ENCODE peak calls at places on chromosomes 4 and X, in nine cellular contexts. One of them, this sample, is unnamed.

GRCh38 chrX:130024127-130024526 is 41.7 kb downstream of the BCORL1 start:
- DNase-seq in IMR-90: peak
- DNase-seq in thyroid gland: peak
- DNase-seq in ovary: peak
- DNase-seq in lower leg skin: peak
- DNase-seq in body of pancreas: peak
- DNase-seq in K562: peak
- DNase-seq in transverse colon: peak
- DNase-seq in HepG2: no peak
- DNase-seq in this sample: peak

GRCh38 chrX:63747331-63747730 is 37.7 kb downstream of the ARHGEF9 start:
- DNase-seq in body of pancreas: no peak
- DNase-seq in IMR-90: peak
- DNase-seq in K562: no peak
- DNase-seq in HepG2: no peak
- DNase-seq in transverse colon: no peak
- DNase-seq in lower leg skin: no peak
- DNase-seq in thyroid gland: no peak
- DNase-seq in ovary: no peak
- DNase-seq in this sample: no peak

GRCh38 chr4:110514889-110515479 is 39.0 kb downstream of the ENPEP start:
- DNase-seq in lower leg skin: no peak
- DNase-seq in IMR-90: peak
- DNase-seq in ovary: no peak
- DNase-seq in body of pancreas: no peak
- DNase-seq in K562: peak
- DNase-seq in HepG2: peak
- DNase-seq in transverse colon: no peak
- DNase-seq in thyroid gland: no peak
- DNase-seq in this sample: no peak

GRCh38 chr4:38400946-38401345 is 263.1 kb upstream of the KLF3 start:
- DNase-seq in lower leg skin: no peak
- DNase-seq in thyroid gland: peak
- DNase-seq in body of pancreas: no peak
- DNase-seq in K562: no peak
- DNase-seq in HepG2: no peak
- DNase-seq in IMR-90: no peak
- DNase-seq in ovary: no peak
- DNase-seq in transverse colon: no peak
- DNase-seq in this sample: no peak

GRCh38 chrX:28586891-28587635 is at the start of gene IL1RAPL1:
- DNase-seq in lower leg skin: no peak
- DNase-seq in ovary: peak
- DNase-seq in HepG2: no peak
- DNase-seq in IMR-90: peak
- DNase-seq in K562: no peak
- DNase-seq in body of pancreas: peak
- DNase-seq in thyroid gland: no peak
- DNase-seq in transverse colon: no peak
- DNase-seq in this sample: no peak

GRCh38 chr4:80361329-80361900 is 25.9 kb downstream of the CFAP299 start:
- DNase-seq in HepG2: peak
- DNase-seq in thyroid gland: no peak
- DNase-seq in IMR-90: peak
- DNase-seq in ovary: no peak
- DNase-seq in body of pancreas: no peak
- DNase-seq in lower leg skin: no peak
- DNase-seq in transverse colon: no peak
- DNase-seq in K562: peak
- DNase-seq in this sample: no peak

GRCh38 chr4:7132249-7132648 is 60.1 kb upstream of the SORCS2 start:
- DNase-seq in thyroid gland: no peak
- DNase-seq in lower leg skin: no peak
- DNase-seq in transverse colon: no peak
- DNase-seq in ovary: no peak
- DNase-seq in IMR-90: no peak
- DNase-seq in K562: no peak
- DNase-seq in HepG2: no peak
- DNase-seq in body of pancreas: no peak
- DNase-seq in this sample: no peak

GRCh38 chrX:107747596-107748161 is 27.9 kb downstream of the TSC22D3 start:
- DNase-seq in HepG2: no peak
- DNase-seq in IMR-90: peak
- DNase-seq in ovary: peak
- DNase-seq in body of pancreas: no peak
- DNase-seq in K562: no peak
- DNase-seq in transverse colon: peak
- DNase-seq in lower leg skin: peak
- DNase-seq in thyroid gland: peak
- DNase-seq in this sample: no peak

GRCh38 chr4:86338521-86338920 is 21.3 kb downstream of the MAPK10 start:
- DNase-seq in lower leg skin: no peak
- DNase-seq in K562: no peak
- DNase-seq in body of pancreas: no peak
- DNase-seq in thyroid gland: no peak
- DNase-seq in IMR-90: no peak
- DNase-seq in transverse colon: no peak
- DNase-seq in ovary: no peak
- DNase-seq in HepG2: no peak
- DNase-seq in this sample: no peak

GRCh38 chr4:86338989-86339388 is 20.9 kb downstream of the MAPK10 start:
- DNase-seq in lower leg skin: no peak
- DNase-seq in ovary: peak
- DNase-seq in transverse colon: no peak
- DNase-seq in HepG2: no peak
- DNase-seq in body of pancreas: no peak
- DNase-seq in IMR-90: peak
- DNase-seq in K562: no peak
- DNase-seq in thyroid gland: no peak
- DNase-seq in this sample: no peak

GRCh38 chr4:86346320-86346719 is 13.5 kb downstream of the MAPK10 start:
- DNase-seq in transverse colon: no peak
- DNase-seq in body of pancreas: no peak
- DNase-seq in IMR-90: no peak
- DNase-seq in lower leg skin: no peak
- DNase-seq in HepG2: no peak
- DNase-seq in K562: no peak
- DNase-seq in ovary: no peak
- DNase-seq in thyroid gland: no peak
- DNase-seq in this sample: no peak

GRCh38 chr4:86344127-86344526 is 15.7 kb downstream of the MAPK10 start:
- DNase-seq in ovary: no peak
- DNase-seq in HepG2: no peak
- DNase-seq in K562: no peak
- DNase-seq in transverse colon: no peak
- DNase-seq in body of pancreas: no peak
- DNase-seq in thyroid gland: no peak
- DNase-seq in lower leg skin: no peak
- DNase-seq in IMR-90: no peak
- DNase-seq in this sample: no peak
- H3K4me3 ChIP-seq in ovary: no peak
- H3K4me3 ChIP-seq in HepG2: no peak
- H3K4me3 ChIP-seq in K562: no peak
- H3K4me3 ChIP-seq in transverse colon: no peak
- H3K4me3 ChIP-seq in body of pancreas: no peak
- H3K4me3 ChIP-seq in thyroid gland: no peak
- H3K4me3 ChIP-seq in lower leg skin: no peak
- H3K4me3 ChIP-seq in IMR-90: no peak
- H3K4me3 ChIP-seq in this sample: no peak

DNA sequence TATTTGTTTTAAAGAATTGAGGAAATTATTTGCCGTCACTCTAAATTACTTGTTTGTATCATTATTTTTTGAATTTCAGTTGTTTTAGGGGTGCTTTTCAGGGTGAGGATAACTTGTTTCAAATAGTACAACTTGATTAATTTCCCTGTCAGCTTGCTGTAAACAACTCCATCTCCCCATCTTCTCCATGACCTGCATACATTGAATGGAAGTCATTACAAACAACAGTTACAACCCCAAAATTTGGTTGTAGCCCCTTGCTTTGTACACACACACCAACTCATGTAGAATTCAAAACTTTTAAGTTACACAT is 1.4 kb downstream of the MTHFD2L start:
- DNase-seq in thyroid gland: no peak
- DNase-seq in lower leg skin: no peak
- DNase-seq in HepG2: no peak
- DNase-seq in body of pancreas: no peak
- DNase-seq in K562: no peak
- DNase-seq in transverse colon: no peak
- DNase-seq in IMR-90: no peak
- DNase-seq in ovary: no peak
- DNase-seq in this sample: no peak
- TF ChIP-seq POLR2A in thyroid gland: no peak
- TF ChIP-seq POLR2A in lower leg skin: no peak
- TF ChIP-seq POLR2A in HepG2: no peak
- TF ChIP-seq POLR2A in body of pancreas: no peak
- TF ChIP-seq POLR2A in K562: no peak
- TF ChIP-seq POLR2A in transverse colon: no peak
- TF ChIP-seq POLR2A in IMR-90: no peak
- TF ChIP-seq POLR2A in ovary: no peak
- TF ChIP-seq POLR2A in this sample: no peak

GRCh38 chr4:122976111-122976510 is 53.7 kb upstream of the NUDT6 start:
- DNase-seq in thyroid gland: no peak
- DNase-seq in HepG2: peak
- DNase-seq in K562: no peak
- DNase-seq in IMR-90: no peak
- DNase-seq in body of pancreas: no peak
- DNase-seq in transverse colon: no peak
- DNase-seq in lower leg skin: no peak
- DNase-seq in ovary: no peak
- DNase-seq in this sample: no peak

GRCh38 chr4:122978109-122978508 is 55.7 kb upstream of the NUDT6 start:
- DNase-seq in IMR-90: no peak
- DNase-seq in body of pancreas: no peak
- DNase-seq in ovary: no peak
- DNase-seq in thyroid gland: no peak
- DNase-seq in HepG2: no peak
- DNase-seq in transverse colon: no peak
- DNase-seq in lower leg skin: no peak
- DNase-seq in K562: peak
- DNase-seq in this sample: no peak

GRCh38 chr4:122977103-122977502 is 54.7 kb upstream of the NUDT6 start:
- DNase-seq in K562: no peak
- DNase-seq in ovary: no peak
- DNase-seq in thyroid gland: no peak
- DNase-seq in body of pancreas: no peak
- DNase-seq in IMR-90: no peak
- DNase-seq in transverse colon: no peak
- DNase-seq in lower leg skin: no peak
- DNase-seq in HepG2: no peak
- DNase-seq in this sample: peak

GRCh38 chr4:122980860-122981259 is 58.5 kb upstream of the NUDT6 start:
- DNase-seq in lower leg skin: no peak
- DNase-seq in transverse colon: no peak
- DNase-seq in HepG2: no peak
- DNase-seq in K562: no peak
- DNase-seq in body of pancreas: no peak
- DNase-seq in thyroid gland: no peak
- DNase-seq in IMR-90: no peak
- DNase-seq in ovary: no peak
- DNase-seq in this sample: no peak

GRCh38 chr4:122978789-122979188 is 56.4 kb upstream of the NUDT6 start:
- DNase-seq in K562: no peak
- DNase-seq in IMR-90: no peak
- DNase-seq in ovary: no peak
- DNase-seq in body of pancreas: no peak
- DNase-seq in thyroid gland: no peak
- DNase-seq in lower leg skin: no peak
- DNase-seq in transverse colon: no peak
- DNase-seq in HepG2: no peak
- DNase-seq in this sample: no peak
- H3K4me3 ChIP-seq in K562: no peak
- H3K4me3 ChIP-seq in IMR-90: no peak
- H3K4me3 ChIP-seq in ovary: no peak
- H3K4me3 ChIP-seq in body of pancreas: no peak
- H3K4me3 ChIP-seq in thyroid gland: no peak
- H3K4me3 ChIP-seq in lower leg skin: no peak
- H3K4me3 ChIP-seq in transverse colon: no peak
- H3K4me3 ChIP-seq in HepG2: no peak
- H3K4me3 ChIP-seq in this sample: no peak

GRCh38 chrX:1601768-1602085 is 10.3 kb downstream of the AKAP17A start:
- DNase-seq in lower leg skin: no peak
- DNase-seq in ovary: no peak
- DNase-seq in K562: no peak
- DNase-seq in transverse colon: no peak
- DNase-seq in IMR-90: no peak
- DNase-seq in body of pancreas: no peak
- DNase-seq in HepG2: no peak
- DNase-seq in thyroid gland: no peak
- DNase-seq in this sample: peak
- TF ChIP-seq POLR2A in lower leg skin: no peak
- TF ChIP-seq POLR2A in ovary: no peak
- TF ChIP-seq POLR2A in K562: no peak
- TF ChIP-seq POLR2A in transverse colon: no peak
- TF ChIP-seq POLR2A in IMR-90: no peak
- TF ChIP-seq POLR2A in body of pancreas: no peak
- TF ChIP-seq POLR2A in HepG2: no peak
- TF ChIP-seq POLR2A in thyroid gland: no peak
- TF ChIP-seq POLR2A in this sample: no peak

GRCh38 chr4:147526272-147526654 is 45.4 kb downstream of the EDNRA start:
- DNase-seq in IMR-90: no peak
- DNase-seq in transverse colon: no peak
- DNase-seq in HepG2: no peak
- DNase-seq in body of pancreas: no peak
- DNase-seq in thyroid gland: no peak
- DNase-seq in lower leg skin: no peak
- DNase-seq in ovary: no peak
- DNase-seq in K562: no peak
- DNase-seq in this sample: no peak
- H3K4me3 ChIP-seq in IMR-90: no peak
- H3K4me3 ChIP-seq in transverse colon: no peak
- H3K4me3 ChIP-seq in HepG2: no peak
- H3K4me3 ChIP-seq in body of pancreas: no peak
- H3K4me3 ChIP-seq in thyroid gland: no peak
- H3K4me3 ChIP-seq in lower leg skin: no peak
- H3K4me3 ChIP-seq in ovary: no peak
- H3K4me3 ChIP-seq in K562: no peak
- H3K4me3 ChIP-seq in this sample: no peak

GRCh38 chrX:153470411-153471363 is at the start of gene HAUS7:
- DNase-seq in thyroid gland: peak
- DNase-seq in HepG2: peak
- DNase-seq in K562: peak
- DNase-seq in ovary: peak
- DNase-seq in lower leg skin: peak
- DNase-seq in transverse colon: peak
- DNase-seq in IMR-90: peak
- DNase-seq in body of pancreas: peak
- DNase-seq in this sample: peak
- TF ChIP-seq POLR2A in thyroid gland: no peak
- TF ChIP-seq POLR2A in HepG2: peak
- TF ChIP-seq POLR2A in K562: peak
- TF ChIP-seq POLR2A in ovary: peak
- TF ChIP-seq POLR2A in lower leg skin: no peak
- TF ChIP-seq POLR2A in transverse colon: peak
- TF ChIP-seq POLR2A in IMR-90: no peak
- TF ChIP-seq POLR2A in body of pancreas: peak
- TF ChIP-seq POLR2A in this sample: no peak

DNA sequence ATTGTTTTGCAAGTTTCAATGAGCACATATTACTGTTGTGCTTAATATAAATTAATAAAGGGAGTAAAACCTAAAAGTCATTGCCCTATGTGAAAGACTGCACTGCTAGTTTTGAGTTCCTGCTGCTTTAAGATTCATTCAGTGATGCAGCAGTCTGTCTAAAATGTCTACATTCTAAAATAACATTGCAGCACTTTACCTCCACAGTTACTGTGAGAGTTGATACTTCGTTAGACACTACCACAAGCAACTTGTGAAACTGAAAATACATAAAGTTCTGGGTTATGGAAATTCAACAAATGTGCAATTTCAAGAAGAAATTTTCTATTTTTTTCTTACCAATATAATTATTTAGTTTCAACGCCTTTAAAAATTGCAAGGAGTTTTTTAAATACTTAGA is 1175.2 kb upstream of the DIAPH2 start:
- DNase-seq in ovary: no peak
- DNase-seq in lower leg skin: no peak
- DNase-seq in K562: no peak
- DNase-seq in body of pancreas: no peak
- DNase-seq in IMR-90: no peak
- DNase-seq in HepG2: no peak
- DNase-seq in transverse colon: no peak
- DNase-seq in thyroid gland: no peak
- DNase-seq in this sample: no peak
- H3K4me3 ChIP-seq in ovary: no peak
- H3K4me3 ChIP-seq in lower leg skin: no peak
- H3K4me3 ChIP-seq in K562: no peak
- H3K4me3 ChIP-seq in body of pancreas: no peak
- H3K4me3 ChIP-seq in IMR-90: no peak
- H3K4me3 ChIP-seq in HepG2: no peak
- H3K4me3 ChIP-seq in transverse colon: no peak
- H3K4me3 ChIP-seq in thyroid gland: no peak
- H3K4me3 ChIP-seq in this sample: no peak

This sample was measured in spleen.